ENCODE peak calls at places on chromosomes 13 and 19, in four cellular contexts. I is mesenchymal stem cell, T is IMR-90, M is neuronal stem cell. S is an unnamed sample.

GRCh38 chr13:99269627-99270252 is 11.6 kb upstream of the GPR18 start:
- DNase-seq in I (peak), T (peak), M (no peak), S (peak)

GRCh38 chr13:96575423-96576320 is 418.6 kb downstream of the OXGR1 start:
- DNase-seq in I (no peak), T (no peak), M (no peak), S (no peak)

GRCh38 chr13:99979453-99980200 is 2.0 kb upstream of the ZIC2 start:
- DNase-seq in I (no peak), T (no peak), M (no peak), S (peak)

GRCh38 chr19:35059006-35059798 is 17.7 kb downstream of the HPN start:
- DNase-seq in I (no peak), T (no peak), M (no peak), S (no peak)

GRCh38 chr19:44577566-44577874 is 35.8 kb upstream of the IGSF23 start:
- DNase-seq in I (no peak), T (no peak), M (no peak), S (no peak)

GRCh38 chr19:1396768-1397679 is 4.3 kb downstream of the GAMT start:
- DNase-seq in I (no peak), T (no peak), M (no peak), S (no peak)

GRCh38 chr19:19361075-19361594 is 40.5 kb downstream of the MAU2 start:
- DNase-seq in I (peak), T (peak), M (peak), S (peak)

GRCh38 chr13:93752506-93752905 is 525.9 kb downstream of the GPC6 start:
- DNase-seq in I (peak), T (no peak), M (no peak), S (no peak)

GRCh38 chr13:49869514-49869913 is 66.6 kb downstream of the SPRYD7 start:
- DNase-seq in I (peak), T (peak), M (no peak), S (peak)

GRCh38 chr13:102993348-102993747 is 72.9 kb downstream of the SLC10A2 start:
- DNase-seq in I (no peak), T (no peak), M (no peak), S (no peak)

DNA sequence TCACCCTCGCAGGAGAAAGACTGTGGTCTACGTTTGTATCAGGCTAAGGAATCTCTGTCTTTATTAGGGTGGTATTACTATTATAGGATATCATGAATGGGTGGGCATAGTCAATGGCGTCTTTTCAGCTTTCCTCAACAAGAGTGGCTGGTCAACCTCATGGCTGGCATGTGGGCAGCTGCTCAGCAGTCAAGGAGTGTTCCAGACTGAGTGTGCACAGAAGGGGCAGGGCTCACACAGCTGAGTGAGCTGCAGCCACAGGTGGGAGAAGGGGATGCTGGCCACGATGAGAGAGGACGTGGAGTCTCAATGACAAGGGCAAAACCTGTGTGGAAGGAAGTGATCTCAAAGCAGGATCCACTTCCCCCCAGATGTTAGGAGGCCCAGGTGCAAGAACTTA is 54.7 kb downstream of the SLC7A1 start:
- DNase-seq in I (no peak), T (no peak), M (no peak), S (no peak)
- H3K4ac ChIP-seq in I (no peak), T (no peak), M (no peak), S (no peak)

DNA sequence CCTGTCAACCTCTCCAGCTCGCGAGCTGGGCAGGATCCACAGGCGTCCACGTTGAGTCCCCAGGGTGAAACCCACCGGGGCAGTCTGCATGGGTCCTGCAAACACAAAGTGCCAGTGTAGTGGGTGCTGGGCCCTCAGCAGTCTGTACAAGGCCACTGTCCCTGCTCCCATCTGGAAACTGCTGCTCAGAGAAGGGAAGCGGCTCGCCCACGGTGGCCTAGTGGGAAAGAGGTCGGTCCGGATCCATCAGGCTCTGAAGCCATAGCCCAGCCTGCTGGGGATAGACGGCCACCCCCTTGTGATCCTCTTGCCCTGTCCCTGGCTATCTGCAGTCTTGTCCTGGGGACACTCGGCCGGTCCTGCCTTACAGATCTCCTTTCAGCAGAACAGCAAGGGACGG is 2.6 kb upstream of the DIRAS1 start:
- DNase-seq in I (no peak), T (no peak), M (no peak), S (no peak)
- H3K4me3 ChIP-seq in I (no peak), T (no peak), M (no peak), S (no peak)

GRCh38 chr19:17246681-17247425 is 1.1 kb upstream of the NR2F6 start:
- DNase-seq in I (peak), T (peak), M (no peak), S (no peak)
- H2BK5ac ChIP-seq in I (peak), T (peak), M (peak), S (peak)

GRCh38 chr19:17237747-17238706 is 7.7 kb downstream of the NR2F6 start:
- DNase-seq in I (no peak), T (no peak), M (no peak), S (no peak)
- H3K4ac ChIP-seq in I (no peak), T (no peak), M (no peak), S (no peak)

GRCh38 chr19:6066661-6067646 is 43.3 kb downstream of the RFX2 start:
- DNase-seq in I (peak), T (peak), M (peak), S (peak)
- H3K4me3 ChIP-seq in I (no peak), T (no peak), M (no peak), S (no peak)

DNA sequence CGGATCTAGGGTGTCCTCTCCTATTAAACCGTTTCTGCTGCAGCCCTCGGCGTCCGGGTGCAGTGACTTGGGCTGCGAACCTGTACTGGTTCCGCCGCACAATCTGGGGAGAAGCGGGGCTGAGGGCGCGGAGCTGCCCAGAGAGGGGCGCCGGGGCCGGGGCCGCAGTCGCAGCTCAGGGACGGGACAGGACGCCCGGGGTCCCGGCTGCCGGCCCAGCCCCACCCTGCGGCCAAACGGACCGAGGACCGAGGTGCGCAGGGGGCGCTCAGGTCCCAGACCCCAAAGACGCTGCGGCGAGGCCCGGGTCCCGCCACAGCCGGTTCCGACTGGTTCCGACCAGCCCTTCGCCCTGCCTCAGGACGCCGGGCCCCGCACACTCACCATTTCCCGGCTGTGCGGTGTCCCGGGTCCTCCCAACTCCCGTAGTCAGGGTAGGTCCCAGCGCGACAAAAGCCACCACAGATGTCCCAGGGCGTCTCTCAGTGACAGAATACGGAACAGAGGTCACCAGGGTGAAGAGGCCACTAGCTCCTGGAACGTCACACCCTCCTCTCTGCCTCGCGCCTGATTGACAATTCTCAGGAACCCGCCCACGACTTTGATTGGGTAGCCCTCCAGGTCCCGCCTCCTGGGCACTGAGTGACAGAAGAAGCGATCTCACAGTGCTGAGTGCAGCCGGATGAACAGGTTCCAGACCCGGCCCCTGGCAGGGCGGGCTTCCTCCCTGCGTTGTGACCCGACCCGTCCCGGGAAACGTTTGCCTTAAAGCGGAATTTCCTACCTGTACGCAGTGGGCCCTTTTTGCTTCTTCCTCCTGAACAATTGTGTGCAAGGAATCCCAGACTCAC is at the start of gene ZNF44:
- DNase-seq in I (peak), T (peak), M (peak), S (peak)
- H2BK5ac ChIP-seq in I (peak), T (peak), M (peak), S (no peak)

GRCh38 chr19:4985551-4985991 is 16.7 kb downstream of the KDM4B start:
- DNase-seq in I (no peak), T (no peak), M (no peak), S (no peak)
- H3K4ac ChIP-seq in I (no peak), T (no peak), M (no peak), S (no peak)

GRCh38 chr13:114236224-114236623 is 1.5 kb downstream of the CDC16 start:
- DNase-seq in I (no peak), T (no peak), M (no peak), S (no peak)
- H3K4me3 ChIP-seq in I (no peak), T (peak), M (no peak), S (no peak)

GRCh38 chr19:40392123-40392522 is 2.1 kb upstream of the HIPK4 start:
- DNase-seq in I (no peak), T (no peak), M (no peak), S (no peak)
- H2BK5ac ChIP-seq in I (no peak), T (no peak), M (no peak), S (no peak)

S was measured in mesendoderm.